ENCODE peak calls at places on chromosomes 2 and 18, in five cellular contexts. One of them, this sample, is unnamed.

GRCh38 chr2:238729261-238729935 is 118.5 kb upstream of the TWIST2 start:
- DNase-seq in adrenal gland: no peak
- DNase-seq in GM23338: no peak
- DNase-seq in bronchial epithelial cell: no peak
- DNase-seq in AG09319: no peak
- DNase-seq in this sample: no peak

GRCh38 chr2:33342171-33342570 is 134.3 kb upstream of the RASGRP3 start:
- DNase-seq in adrenal gland: no peak
- DNase-seq in GM23338: no peak
- DNase-seq in bronchial epithelial cell: no peak
- DNase-seq in AG09319: no peak
- DNase-seq in this sample: no peak

GRCh38 chr2:234863043-234863934 is 88.5 kb upstream of the SH3BP4 start:
- DNase-seq in adrenal gland: peak
- DNase-seq in GM23338: peak
- DNase-seq in bronchial epithelial cell: peak
- DNase-seq in AG09319: no peak
- DNase-seq in this sample: no peak

GRCh38 chr2:18690342-18690741 is 101.0 kb upstream of the NT5C1B start:
- DNase-seq in adrenal gland: no peak
- DNase-seq in GM23338: peak
- DNase-seq in bronchial epithelial cell: no peak
- DNase-seq in AG09319: no peak
- DNase-seq in this sample: peak

GRCh38 chr2:72533767-72534166 is 292.1 kb downstream of the EXOC6B start:
- DNase-seq in adrenal gland: no peak
- DNase-seq in GM23338: no peak
- DNase-seq in bronchial epithelial cell: peak
- DNase-seq in AG09319: no peak
- DNase-seq in this sample: no peak

GRCh38 chr2:215529271-215529670 is 93.4 kb upstream of the FN1 start:
- DNase-seq in adrenal gland: no peak
- DNase-seq in GM23338: no peak
- DNase-seq in bronchial epithelial cell: peak
- DNase-seq in AG09319: no peak
- DNase-seq in this sample: no peak

GRCh38 chr2:70173520-70173919 is 17.3 kb downstream of the C2orf42 start:
- DNase-seq in adrenal gland: no peak
- DNase-seq in GM23338: no peak
- DNase-seq in bronchial epithelial cell: peak
- DNase-seq in AG09319: no peak
- DNase-seq in this sample: no peak

GRCh38 chr18:24491882-24492281 is 31.4 kb downstream of the HRH4 start:
- DNase-seq in adrenal gland: no peak
- DNase-seq in GM23338: no peak
- DNase-seq in bronchial epithelial cell: no peak
- DNase-seq in AG09319: no peak
- DNase-seq in this sample: peak

GRCh38 chr2:174686430-174686829 is 77.8 kb downstream of the CHRNA1 start:
- DNase-seq in adrenal gland: no peak
- DNase-seq in GM23338: no peak
- DNase-seq in bronchial epithelial cell: no peak
- DNase-seq in AG09319: no peak
- DNase-seq in this sample: no peak

GRCh38 chr2:178268435-178268834 is 74.1 kb downstream of the OSBPL6 start:
- DNase-seq in adrenal gland: no peak
- DNase-seq in GM23338: no peak
- DNase-seq in bronchial epithelial cell: peak
- DNase-seq in AG09319: no peak
- DNase-seq in this sample: no peak

GRCh38 chr2:12120281-12121150 is 374.1 kb downstream of the LPIN1 start:
- DNase-seq in adrenal gland: no peak
- DNase-seq in GM23338: no peak
- DNase-seq in bronchial epithelial cell: no peak
- DNase-seq in AG09319: peak
- DNase-seq in this sample: no peak

GRCh38 chr2:3483227-3483985 is 35.9 kb downstream of the ADI1 start:
- DNase-seq in adrenal gland: peak
- DNase-seq in GM23338: peak
- DNase-seq in bronchial epithelial cell: peak
- DNase-seq in AG09319: no peak
- DNase-seq in this sample: no peak

GRCh38 chr2:46663614-46664013 is 184.2 kb downstream of the TMEM247 start:
- DNase-seq in adrenal gland: no peak
- DNase-seq in GM23338: no peak
- DNase-seq in bronchial epithelial cell: no peak
- DNase-seq in AG09319: no peak
- DNase-seq in this sample: no peak

GRCh38 chr2:157420771-157421323 is 23.0 kb downstream of the CYTIP start:
- DNase-seq in adrenal gland: no peak
- DNase-seq in GM23338: no peak
- DNase-seq in bronchial epithelial cell: no peak
- DNase-seq in AG09319: peak
- DNase-seq in this sample: no peak

GRCh38 chr2:154125900-154126299 is 254.2 kb downstream of the GALNT13 start:
- DNase-seq in adrenal gland: no peak
- DNase-seq in GM23338: no peak
- DNase-seq in bronchial epithelial cell: no peak
- DNase-seq in AG09319: no peak
- DNase-seq in this sample: no peak

GRCh38 chr2:58215429-58215828 is 25.7 kb downstream of the FANCL start:
- DNase-seq in adrenal gland: peak
- DNase-seq in GM23338: no peak
- DNase-seq in bronchial epithelial cell: no peak
- DNase-seq in AG09319: no peak
- DNase-seq in this sample: no peak

GRCh38 chr2:234493117-234493516 is 3.8 kb downstream of the ARL4C start:
- DNase-seq in adrenal gland: no peak
- DNase-seq in GM23338: no peak
- DNase-seq in bronchial epithelial cell: no peak
- DNase-seq in AG09319: no peak
- DNase-seq in this sample: peak

GRCh38 chr2:127597046-127597983 is 48.6 kb upstream of the GPR17 start:
- DNase-seq in adrenal gland: no peak
- DNase-seq in GM23338: no peak
- DNase-seq in bronchial epithelial cell: no peak
- DNase-seq in AG09319: no peak
- DNase-seq in this sample: no peak

DNA sequence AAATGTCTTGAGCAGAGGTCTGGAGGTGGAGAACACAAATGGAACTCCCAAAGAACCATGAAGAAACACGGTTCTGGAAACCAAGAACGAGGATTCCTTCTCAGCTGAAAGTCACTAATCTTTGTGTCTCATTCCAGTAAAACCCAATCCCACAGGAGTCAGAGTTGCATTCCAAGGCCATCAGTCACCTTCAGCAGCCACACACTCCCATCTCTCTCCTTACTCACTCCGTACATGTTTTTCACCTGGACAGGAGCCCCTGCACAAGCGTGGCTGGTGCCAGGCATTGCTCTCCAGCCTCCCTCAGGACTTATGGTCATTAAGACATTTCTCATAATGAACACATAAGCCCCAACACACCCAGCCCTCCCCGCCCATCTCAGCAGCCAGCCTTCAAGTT is 175.4 kb upstream of the SIX2 start:
- DNase-seq in adrenal gland: no peak
- DNase-seq in GM23338: no peak
- DNase-seq in bronchial epithelial cell: peak
- DNase-seq in AG09319: no peak
- DNase-seq in this sample: no peak
- TF ChIP-seq CTCF in adrenal gland: no peak
- TF ChIP-seq CTCF in GM23338: no peak
- TF ChIP-seq CTCF in bronchial epithelial cell: no peak
- TF ChIP-seq CTCF in AG09319: no peak
- TF ChIP-seq CTCF in this sample: no peak

GRCh38 chr2:186784930-186785329 is 64.0 kb downstream of the ZSWIM2 start:
- DNase-seq in adrenal gland: no peak
- DNase-seq in GM23338: no peak
- DNase-seq in bronchial epithelial cell: no peak
- DNase-seq in AG09319: no peak
- DNase-seq in this sample: no peak

GRCh38 chr2:186783254-186783653 is 65.7 kb downstream of the ZSWIM2 start:
- DNase-seq in adrenal gland: no peak
- DNase-seq in GM23338: no peak
- DNase-seq in bronchial epithelial cell: no peak
- DNase-seq in AG09319: no peak
- DNase-seq in this sample: no peak

DNA sequence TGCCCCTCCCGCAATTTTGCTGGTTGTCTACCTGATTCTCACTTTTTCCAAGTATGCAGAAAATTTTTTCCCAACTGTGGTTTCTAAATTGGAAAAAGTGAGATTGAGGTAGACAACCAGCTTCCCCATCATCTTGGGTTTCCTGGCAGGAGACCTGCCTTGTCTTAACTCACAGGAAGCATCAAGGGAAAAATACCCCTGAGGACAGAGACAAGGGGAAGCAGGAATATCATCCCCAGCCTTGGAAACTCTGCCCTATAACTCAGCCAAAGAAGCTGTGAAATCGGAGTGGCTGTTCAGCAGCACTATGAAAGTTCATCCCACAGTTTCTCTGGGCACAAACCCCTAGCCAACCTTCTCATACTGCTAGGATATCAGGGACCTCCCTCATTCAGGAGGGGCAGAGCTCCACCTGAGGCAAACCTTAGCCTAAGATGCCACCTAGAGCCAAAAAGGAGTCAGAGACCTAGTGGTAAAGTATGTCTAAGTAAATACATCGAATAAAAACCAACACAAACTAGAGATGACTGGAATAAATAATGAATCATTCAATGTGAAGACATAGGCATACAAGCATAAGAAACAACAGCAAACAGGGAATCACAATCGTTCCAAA is 68.2 kb downstream of the ZSWIM2 start:
- DNase-seq in adrenal gland: no peak
- DNase-seq in GM23338: peak
- DNase-seq in bronchial epithelial cell: peak
- DNase-seq in AG09319: no peak
- DNase-seq in this sample: no peak
- TF ChIP-seq CTCF in adrenal gland: no peak
- TF ChIP-seq CTCF in GM23338: peak
- TF ChIP-seq CTCF in bronchial epithelial cell: no peak
- TF ChIP-seq CTCF in AG09319: peak
- TF ChIP-seq CTCF in this sample: no peak

GRCh38 chr2:171707752-171708151 is 20.5 kb downstream of the DYNC1I2 start:
- DNase-seq in adrenal gland: no peak
- DNase-seq in GM23338: no peak
- DNase-seq in bronchial epithelial cell: peak
- DNase-seq in AG09319: no peak
- DNase-seq in this sample: no peak

GRCh38 chr2:171702781-171703556 is 15.7 kb downstream of the DYNC1I2 start:
- DNase-seq in adrenal gland: peak
- DNase-seq in GM23338: no peak
- DNase-seq in bronchial epithelial cell: peak
- DNase-seq in AG09319: no peak
- DNase-seq in this sample: no peak

GRCh38 chr2:171709011-171709685 is 21.9 kb downstream of the DYNC1I2 start:
- DNase-seq in adrenal gland: no peak
- DNase-seq in GM23338: no peak
- DNase-seq in bronchial epithelial cell: peak
- DNase-seq in AG09319: no peak
- DNase-seq in this sample: no peak

GRCh38 chr2:171706152-171706803 is 19.0 kb downstream of the DYNC1I2 start:
- DNase-seq in adrenal gland: no peak
- DNase-seq in GM23338: no peak
- DNase-seq in bronchial epithelial cell: peak
- DNase-seq in AG09319: no peak
- DNase-seq in this sample: no peak

DNA sequence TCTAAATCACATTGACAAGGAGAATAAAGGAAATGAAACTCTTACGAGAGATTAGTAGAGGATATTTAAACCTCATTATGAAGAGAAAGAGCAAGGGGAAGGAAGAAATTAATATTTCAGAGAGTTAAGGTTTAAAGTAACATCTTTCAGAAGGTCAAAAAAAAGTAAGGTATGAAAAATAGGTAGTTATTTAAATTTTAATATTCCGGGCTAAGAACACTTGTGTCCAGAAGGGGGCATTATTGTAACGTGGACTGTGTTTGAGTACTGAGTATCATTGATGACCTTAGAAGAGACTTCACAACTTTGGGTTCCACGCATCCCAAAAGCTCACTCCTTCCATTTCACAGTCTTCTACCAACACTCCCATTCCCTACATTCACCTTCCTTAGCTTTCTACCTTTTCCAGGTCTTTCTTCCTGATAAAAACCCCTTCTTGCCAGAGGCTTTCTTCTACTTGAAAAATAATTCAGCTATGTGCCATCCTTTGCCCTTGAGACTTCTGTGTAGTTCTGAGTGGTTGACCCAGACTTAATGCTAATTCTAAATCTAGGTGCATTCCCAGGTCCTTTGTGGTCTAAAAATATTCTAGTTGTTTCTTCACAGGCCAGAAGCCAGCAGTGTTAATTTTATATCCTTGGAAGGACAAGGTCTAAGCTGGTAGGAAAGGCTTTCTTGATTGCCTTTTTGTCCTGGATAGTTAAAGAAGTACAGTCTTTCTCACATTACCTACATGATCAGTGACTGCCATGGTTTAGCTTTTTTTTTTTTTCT is 16.5 kb downstream of the DYNC1I2 start:
- DNase-seq in adrenal gland: no peak
- DNase-seq in GM23338: peak
- DNase-seq in bronchial epithelial cell: peak
- DNase-seq in AG09319: no peak
- DNase-seq in this sample: no peak
- TF ChIP-seq CTCF in adrenal gland: peak
- TF ChIP-seq CTCF in GM23338: peak
- TF ChIP-seq CTCF in bronchial epithelial cell: peak
- TF ChIP-seq CTCF in AG09319: peak
- TF ChIP-seq CTCF in this sample: peak

GRCh38 chr2:241702405-241703127 is 727 bp downstream of the ING5 start:
- DNase-seq in adrenal gland: peak
- DNase-seq in GM23338: peak
- DNase-seq in bronchial epithelial cell: peak
- DNase-seq in AG09319: peak
- DNase-seq in this sample: peak

GRCh38 chr2:241701155-241701404 is 759 bp upstream of the ING5 start:
- DNase-seq in adrenal gland: no peak
- DNase-seq in GM23338: no peak
- DNase-seq in bronchial epithelial cell: peak
- DNase-seq in AG09319: peak
- DNase-seq in this sample: no peak

GRCh38 chr2:241701405-241702154 is at the start of gene ING5:
- DNase-seq in adrenal gland: peak
- DNase-seq in GM23338: peak
- DNase-seq in bronchial epithelial cell: peak
- DNase-seq in AG09319: peak
- DNase-seq in this sample: peak

GRCh38 chr2:241702155-241702404 is 241 bp downstream of the ING5 start:
- DNase-seq in adrenal gland: no peak
- DNase-seq in GM23338: no peak
- DNase-seq in bronchial epithelial cell: no peak
- DNase-seq in AG09319: peak
- DNase-seq in this sample: peak

DNA sequence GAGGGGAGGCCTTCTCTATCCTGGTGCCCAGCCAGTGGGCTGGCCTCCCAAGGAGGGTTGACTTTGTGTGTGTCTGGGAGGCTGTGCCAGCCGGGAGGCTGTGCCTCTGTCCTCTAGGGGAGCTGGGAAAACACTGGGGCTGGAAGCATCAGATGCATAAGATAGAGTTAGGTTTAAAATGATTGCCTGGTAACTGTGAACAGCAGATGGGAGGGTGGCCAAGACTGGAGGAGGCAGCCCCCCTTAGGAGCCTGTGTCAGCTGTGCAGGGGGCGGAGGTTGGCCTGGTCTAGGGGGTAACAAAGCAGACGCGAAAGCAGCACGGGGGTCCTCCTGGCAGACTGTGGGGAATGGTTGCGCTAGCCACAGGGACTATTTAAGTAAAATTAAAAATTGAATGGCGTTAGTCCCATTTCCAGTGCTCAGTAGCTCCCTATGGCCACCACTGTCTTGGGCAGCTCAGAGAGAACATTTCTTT is 1.3 kb downstream of the ING5 start:
- DNase-seq in adrenal gland: no peak
- DNase-seq in GM23338: no peak
- DNase-seq in bronchial epithelial cell: no peak
- DNase-seq in AG09319: no peak
- DNase-seq in this sample: no peak
- TF ChIP-seq CTCF in adrenal gland: no peak
- TF ChIP-seq CTCF in GM23338: no peak
- TF ChIP-seq CTCF in bronchial epithelial cell: no peak
- TF ChIP-seq CTCF in AG09319: no peak
- TF ChIP-seq CTCF in this sample: no peak

This sample was measured in nephron progenitor cell.